ENCODE peak calls at places on chromosomes 4 and X, in eight cellular contexts. N is A549; G is CD8-positive, alpha-beta T cell; Q is body of pancreas; S is sigmoid colon; X is Peyer's patch; W is psoas muscle; M is mucosa of descending colon. K is an unnamed sample.
A peak's percentile ranks its signal among the peaks of the same experiment; 100 is the strongest.

GRCh38 chr4:19927381-19927780 is 324.3 kb upstream of the SLIT2 start:
- DNase-seq in N (no peak), G (no peak), Q (no peak), S (no peak), X (no peak), W (no peak), M (no peak), K (no peak)

GRCh38 chrX:15574017-15574416 is 26.7 kb downstream of the ACE2 start:
- DNase-seq in N (no peak), G (no peak), Q (no peak), S (no peak), X (no peak), W (no peak), M (no peak), K (no peak)

GRCh38 chr4:75849459-75849858 is 52.8 kb downstream of the PPEF2 start:
- DNase-seq in N (no peak), G (no peak), Q (no peak), S (no peak), X (no peak), W (no peak), M (no peak), K (peak; percentile 21)

GRCh38 chr4:169268951-169269781 is 1.6 kb downstream of the SH3RF1 start:
- DNase-seq in N (no peak), G (no peak), Q (no peak), S (no peak), X (no peak), W (peak; percentile 13), M (no peak), K (no peak)

GRCh38 chr4:78748361-78748760 is 27.8 kb upstream of the BMP2K start:
- DNase-seq in N (no peak), G (no peak), Q (no peak), S (no peak), X (no peak), W (no peak), M (no peak), K (no peak)

GRCh38 chr4:77579406-77580076 is 26.1 kb upstream of the CXCL13 start:
- DNase-seq in N (peak; percentile 15), G (no peak), Q (no peak), S (no peak), X (no peak), W (no peak), M (no peak), K (no peak)

GRCh38 chrX:6990552-6991193 is 156.8 kb upstream of the STS start:
- DNase-seq in N (no peak), G (no peak), Q (no peak), S (no peak), X (no peak), W (no peak), M (no peak), K (no peak)

GRCh38 chr4:56127698-56128097 is 179.0 kb downstream of the CEP135 start:
- DNase-seq in N (no peak), G (no peak), Q (no peak), S (no peak), X (no peak), W (no peak), M (no peak), K (no peak)

GRCh38 chr4:38715076-38715475 is 51.1 kb downstream of the KLF3 start:
- DNase-seq in N (no peak), G (no peak), Q (no peak), S (no peak), X (no peak), W (no peak), M (no peak), K (no peak)

DNA sequence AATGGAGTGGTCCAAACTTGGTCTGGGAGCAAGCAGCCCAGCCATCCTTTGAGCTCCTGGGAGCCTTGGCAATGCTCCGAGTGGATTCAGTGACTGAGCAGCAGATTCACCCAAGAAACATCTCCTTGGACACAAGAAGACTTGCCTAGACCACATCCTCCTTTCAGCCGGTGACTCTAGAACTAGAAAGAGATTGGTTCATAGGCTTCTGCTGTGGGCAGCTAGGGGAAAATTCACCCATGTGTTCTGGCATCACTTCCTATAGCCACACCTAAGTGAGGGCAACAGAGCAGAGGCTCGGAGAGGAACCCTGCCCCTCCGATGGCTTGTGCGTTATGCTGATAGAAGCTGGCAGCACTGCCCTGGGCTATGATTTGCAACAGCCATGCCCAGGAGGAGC is 16.0 kb downstream of the ZNF275 start:
- DNase-seq in N (no peak), G (no peak), Q (no peak), S (no peak), X (no peak), W (no peak), M (no peak), K (no peak)
- H3K9me3 ChIP-seq in N (no peaks in the 10 kb centered on the region), G (no peaks in the 10 kb centered on the region), Q (no peaks in the 10 kb centered on the region), S (no peaks in the 10 kb centered on the region), X (no peaks in the 10 kb centered on the region), W (no peaks in the 10 kb centered on the region), M (no peaks in the 10 kb centered on the region), K (no peaks in the 10 kb centered on the region)

GRCh38 chr4:135575041-135575440 is 1373.5 kb upstream of the PABPC4L start:
- DNase-seq in N (no peak), G (no peak), Q (no peak), S (no peak), X (no peak), W (no peak), M (no peak), K (no peak)
- H3K9me3 ChIP-seq in N (no peaks in the 10 kb centered on the region), G (no peaks in the 10 kb centered on the region), Q (no peaks in the 10 kb centered on the region), S (no peaks in the 10 kb centered on the region), X (no peaks in the 10 kb centered on the region), W (no peaks in the 10 kb centered on the region), M (no peaks in the 10 kb centered on the region), K (no peaks in the 10 kb centered on the region)

DNA sequence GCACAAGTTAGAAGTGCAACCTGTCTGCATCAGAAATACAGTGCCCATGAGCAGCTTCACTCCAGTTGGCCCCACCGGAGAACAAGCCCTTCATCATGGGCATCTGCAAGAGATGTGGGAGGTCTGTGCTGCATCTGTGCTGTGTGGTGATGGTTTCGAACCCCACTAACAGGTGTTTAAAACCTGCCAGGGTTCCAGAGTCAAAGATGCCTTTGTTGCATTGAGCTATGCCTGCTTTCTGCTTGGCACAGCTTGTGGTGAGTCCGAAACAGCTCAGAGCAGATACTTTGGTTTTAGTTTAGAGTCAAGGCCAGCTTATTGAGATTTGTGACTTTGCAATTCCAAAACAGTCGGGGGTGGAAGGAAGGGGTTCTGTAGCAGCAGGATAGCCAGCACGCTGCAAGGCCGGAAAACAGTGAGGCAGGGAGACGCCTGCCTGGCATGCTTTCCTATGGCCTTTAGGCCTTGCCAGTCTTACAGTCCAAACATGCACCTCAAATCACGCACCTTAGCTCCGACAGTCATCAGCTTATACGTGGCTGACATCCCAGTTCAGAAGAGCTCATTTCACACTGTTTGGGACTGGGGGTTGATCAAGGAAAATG is 21.8 kb downstream of the MAGEA9 start:
- DNase-seq in N (no peak), G (no peak), Q (no peak), S (no peak), X (no peak), W (no peak), M (no peak), K (no peak)
- H3K9me3 ChIP-seq in N (no peaks in the 10 kb centered on the region), G (no peaks in the 10 kb centered on the region), Q (no peaks in the 10 kb centered on the region), S (no peaks in the 10 kb centered on the region), X (no peaks in the 10 kb centered on the region), W (no peaks in the 10 kb centered on the region), M (no peaks in the 10 kb centered on the region), K (no peaks in the 10 kb centered on the region)

DNA sequence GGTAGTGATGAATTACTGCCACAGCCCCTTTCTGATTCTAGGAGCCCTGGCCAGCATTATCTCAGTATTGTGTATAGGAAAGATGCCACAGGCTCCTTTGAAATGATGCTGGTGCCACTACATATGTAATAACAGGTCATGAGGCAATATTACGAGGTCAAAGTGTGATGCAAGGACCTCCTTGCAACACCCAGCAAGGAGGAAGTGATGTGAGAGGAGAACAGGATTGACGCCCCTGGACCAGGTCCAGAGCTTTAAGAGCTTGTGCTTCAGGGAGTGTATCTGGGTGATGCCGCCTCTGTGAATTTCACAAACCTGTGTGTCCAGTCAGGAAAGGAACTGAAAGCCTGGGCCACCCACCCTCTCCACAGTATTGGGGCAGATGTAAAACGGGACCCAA is 261.8 kb downstream of the MID1IP1 start:
- DNase-seq in N (no peak), G (no peak), Q (peak; percentile 83), S (no peak), X (no peak), W (no peak), M (no peak), K (no peak)
- H3K9me3 ChIP-seq in N (no peaks in the 10 kb centered on the region), G (no peaks in the 10 kb centered on the region), Q (no peaks in the 10 kb centered on the region), S (no peaks in the 10 kb centered on the region), X (no peaks in the 10 kb centered on the region), W (peaks cover 16% of the 10 kb centered on the region), M (no peaks in the 10 kb centered on the region), K (no peaks in the 10 kb centered on the region)

K was measured in WERI-Rb-1.